ENCODE peak calls at places on chromosomes 16 and 17, in five cellular contexts. K, Q, X, O and G are unnamed samples.

GRCh38 chr16:50627419-50627818 is 53.7 kb downstream of the SNX20 start:
- DNase-seq in O (no peak), X (no peak), Q (peak; percentile 58), K (no peak), G (peak; percentile 58)

GRCh38 chr16:87939562-87940423 is 3.5 kb upstream of the CA5A start:
- DNase-seq in Q (no peak), K (no peak), O (no peak), X (no peak), G (no peak)

GRCh38 chr16:86077243-86077940 is 178.4 kb downstream of the IRF8 start:
- DNase-seq in X (no peak), K (no peak), Q (no peak), O (no peak), G (peak; percentile 7)

GRCh38 chr16:71885261-71885650 is 1.3 kb upstream of the ZNF821 start:
- DNase-seq in Q (no peak), X (no peak), K (no peak), O (no peak), G (no peak)

GRCh38 chr16:71542377-71542776 is 16.2 kb downstream of the CHST4 start:
- DNase-seq in K (peak; percentile 6), O (peak; percentile 56), X (peak; percentile 20), Q (peak; percentile 89), G (peak; percentile 83)

GRCh38 chr16:4085405-4085970 is 30.8 kb downstream of the ADCY9 start:
- DNase-seq in O (no peak), X (no peak), Q (no peak), K (no peak), G (no peak)

GRCh38 chr17:72152392-72152727 is 31.5 kb downstream of the SOX9 start:
- DNase-seq in O (no peak), X (no peak), K (peak; percentile 25), Q (no peak), G (no peak)

GRCh38 chr16:83113317-83113716 is 486.5 kb downstream of the CDH13 start:
- DNase-seq in O (peak; percentile 27), K (peak; percentile 31), Q (peak; percentile 59), X (no peak), G (peak; percentile 71)

GRCh38 chr17:73325527-73325842 is 13.7 kb upstream of the CDC42EP4 start:
- DNase-seq in Q (no peak), K (peak; percentile 63), O (no peak), X (peak; percentile 82), G (no peak)

GRCh38 chr16:879986-880385 is 79.5 kb upstream of the GNG13 start:
- DNase-seq in K (no peak), Q (no peak), O (no peak), X (no peak), G (no peak)

GRCh38 chr17:83171661-83172060 is 92.3 kb downstream of the METRNL start:
- DNase-seq in K (no peak), O (no peak), X (no peak), Q (peak; percentile 40), G (peak; percentile 78)

GRCh38 chr16:83940630-83941378 is 12.2 kb upstream of the OSGIN1 start:
- DNase-seq in K (no peak), X (no peak), Q (no peak), O (no peak), G (peak; percentile 46)

GRCh38 chr16:85724126-85724879 is 26.6 kb downstream of the C16orf74 start:
- DNase-seq in X (no peak), K (no peak), O (no peak), Q (no peak), G (no peak)

GRCh38 chr16:69241911-69242310 is 54.9 kb downstream of the SNTB2 start:
- DNase-seq in Q (no peak), X (no peak), O (no peak), K (peak; percentile 76), G (no peak)

GRCh38 chr17:48995332-48995870 is 1.8 kb upstream of the IGF2BP1 start:
- DNase-seq in Q (peak; percentile 78), X (peak; percentile 37), K (no peak), O (peak; percentile 69), G (peak; percentile 85)

GRCh38 chr17:77880702-77881450 is 77.6 kb upstream of the TNRC6C start:
- DNase-seq in X (no peak), Q (no peak), O (no peak), K (no peak), G (no peak)
- H2AFZ ChIP-seq in X (no peak overlapping the region), Q (no peak overlapping the region), O (peak overlapping the region; percentile 83), K (no peak overlapping the region), G (no peak overlapping the region)

GRCh38 chr17:41772586-41773189 is 13.8 kb downstream of the JUP start:
- DNase-seq in X (no peak), O (no peak), K (no peak), Q (no peak), G (no peak)
- H2BK5ac ChIP-seq in X (peak overlapping the region; percentile 83), O (no peak overlapping the region), K (peak overlapping the region; percentile 49), Q (peak overlapping the region; percentile 87), G (no peak overlapping the region)

GRCh38 chr16:73054131-73054496 is 6.2 kb upstream of the ZFHX3 start:
- DNase-seq in O (no peak), K (no peak), Q (no peak), X (no peak), G (no peak)
- H2BK15ac ChIP-seq in O (no peak overlapping the region), K (peak overlapping the region; percentile 96), Q (no peak overlapping the region), X (no peak overlapping the region), G (no peak overlapping the region)

DNA sequence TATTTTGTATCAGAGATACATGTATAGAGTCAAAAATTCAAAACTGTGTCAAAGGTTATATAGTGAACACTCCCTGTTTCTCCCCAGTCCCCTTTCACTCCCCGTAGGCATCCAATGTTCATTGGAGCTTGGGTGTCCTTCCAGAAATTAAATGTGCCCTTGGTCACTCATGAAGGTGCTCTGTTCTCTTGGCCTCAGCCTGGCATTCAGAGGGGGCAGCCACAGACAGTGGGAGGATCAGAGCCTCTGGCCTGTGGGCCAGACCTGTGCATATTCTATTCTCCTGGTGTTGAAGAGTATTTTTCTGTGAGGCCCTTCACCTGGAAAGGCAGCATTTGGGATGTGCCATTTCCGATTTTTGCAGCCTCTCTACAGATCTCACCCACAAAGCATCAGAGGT is 79.3 kb downstream of the CLEC16A start:
- DNase-seq in Q (no peak), X (no peak), K (no peak), O (no peak), G (no peak)
- H2AFZ ChIP-seq in Q (no peak overlapping the region), X (no peak overlapping the region), K (no peak overlapping the region), O (no peak overlapping the region), G (no peak overlapping the region)

GRCh38 chr17:27384721-27385120 is 71.5 kb upstream of the KSR1 start:
- DNase-seq in K (peak; percentile 41), X (no peak), Q (no peak), O (no peak), G (no peak)
- H2BK5ac ChIP-seq in K (no peak overlapping the region), X (no peak overlapping the region), Q (no peak overlapping the region), O (no peak overlapping the region), G (no peak overlapping the region)

GRCh38 chr17:65561394-65562205 is at the start of gene AXIN2:
- DNase-seq in O (peak; percentile 91), K (peak; percentile 85), X (peak; percentile 87), Q (peak; percentile 89), G (peak; percentile 97)
- H2BK15ac ChIP-seq in O (peak within 1 kb of the TSS; percentile 93), K (no peak within 1 kb of the TSS), X (peak within 1 kb of the TSS; percentile 97), Q (peak within 1 kb of the TSS; percentile 92), G (no peak within 1 kb of the TSS)

DNA sequence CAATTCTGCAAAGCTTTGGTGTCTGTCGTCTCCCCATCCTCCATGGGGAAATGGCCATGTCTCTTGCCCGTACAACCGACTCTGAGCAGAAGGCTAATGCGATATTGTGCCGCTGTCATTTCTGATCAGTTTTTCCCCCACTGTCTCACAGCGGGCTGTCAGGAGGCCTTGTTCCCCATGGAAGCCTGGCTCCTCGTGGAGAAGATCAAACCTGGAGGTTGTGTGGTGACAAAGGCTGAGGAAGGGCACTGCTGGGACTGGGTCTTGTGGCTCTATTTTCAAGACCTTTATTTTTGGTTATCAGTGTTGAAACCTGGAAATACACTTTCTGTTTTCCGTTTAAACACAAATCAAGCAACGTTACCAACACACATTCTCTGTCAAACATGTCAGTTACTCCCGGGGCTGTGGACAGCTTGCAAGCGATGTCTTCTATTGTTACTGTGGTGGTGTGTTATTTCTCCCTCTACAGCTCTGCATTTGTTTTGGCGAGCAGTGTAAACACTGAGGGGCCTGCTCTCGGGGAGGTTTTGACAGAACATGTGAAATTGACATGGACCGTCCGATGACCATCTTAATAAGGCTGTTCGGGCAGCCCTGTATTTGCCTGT is 12.3 kb downstream of the RBFOX1 start:
- DNase-seq in Q (no peak), O (no peak), X (no peak), K (no peak), G (no peak)
- H2AFZ ChIP-seq in Q (no peak overlapping the region), O (no peak overlapping the region), X (no peak overlapping the region), K (no peak overlapping the region), G (no peak overlapping the region)

DNA sequence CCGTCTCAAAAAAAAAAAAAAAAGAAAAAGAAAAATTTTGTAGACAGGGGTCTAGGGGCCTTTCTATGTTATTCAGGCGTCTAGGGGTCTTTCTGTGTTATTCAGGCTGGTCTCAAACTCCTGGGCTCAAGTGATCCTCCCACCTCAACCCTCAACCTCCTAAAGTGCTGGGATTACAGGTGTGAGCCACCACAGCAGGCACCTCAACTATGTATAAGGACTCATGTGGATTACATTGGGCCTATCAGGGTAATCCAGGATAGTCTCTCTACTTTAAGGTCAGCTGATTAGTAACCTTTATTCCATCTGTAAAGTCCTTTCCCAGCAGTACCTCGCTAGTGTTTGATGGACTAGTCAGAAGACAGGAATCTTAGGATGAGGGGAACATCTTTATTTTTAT is 22.4 kb downstream of the TADA2A start:
- DNase-seq in K (no peak), Q (no peak), X (no peak), O (no peak), G (no peak)
- H2BK5ac ChIP-seq in K (no peak overlapping the region), Q (no peak overlapping the region), X (no peak overlapping the region), O (no peak overlapping the region), G (no peak overlapping the region)